ENCODE peak calls at places on chromosomes 6 and 20, in nine cellular contexts. I is GM23338, T is H9, P is IMR-90, E is left lung, K is prostate gland, Q is GM20000, Z is AG09319, B is heart right ventricle. Y is an unnamed sample.

GRCh38 chr6:2054516-2055067 is 190.8 kb downstream of the GMDS start:
- DNase-seq in B (no peak), K (no peak), T (no peak), Q (no peak), E (no peak), I (no peak), P (no peak), Z (no peak), Y (no peak)

GRCh38 chr6:23526519-23526918 is 599.5 kb upstream of the NRSN1 start:
- DNase-seq in Q (no peak), T (no peak), P (peak), Z (no peak), E (no peak), K (no peak), I (no peak), B (no peak), Y (no peak)

GRCh38 chr6:36133148-36133547 is 2.8 kb downstream of the MAPK13 start:
- DNase-seq in K (no peak), T (no peak), I (no peak), B (no peak), E (no peak), P (no peak), Z (no peak), Q (no peak), Y (no peak)

GRCh38 chr20:18314786-18315406 is 26.6 kb downstream of the ZNF133 start:
- DNase-seq in T (no peak), K (no peak), E (no peak), I (no peak), B (no peak), Q (no peak), Z (peak), P (peak), Y (peak)

GRCh38 chr20:51750037-51750769 is 18.0 kb downstream of the ATP9A start:
- DNase-seq in E (peak), P (peak), K (peak), B (peak), I (no peak), Q (no peak), T (no peak), Z (peak), Y (peak)

GRCh38 chr6:100701728-100702127 is 179.4 kb downstream of the ASCC3 start:
- DNase-seq in T (no peak), E (no peak), Q (no peak), Z (no peak), P (no peak), B (no peak), I (no peak), K (no peak), Y (no peak)

GRCh38 chr20:16740365-16741072 is 7.6 kb upstream of the OTOR start:
- DNase-seq in K (peak), T (no peak), E (no peak), I (no peak), P (no peak), Q (no peak), Z (no peak), B (no peak), Y (no peak)

GRCh38 chr6:4613795-4614194 is 162.4 kb upstream of the CDYL start:
- DNase-seq in Q (no peak), B (no peak), Z (no peak), P (no peak), T (no peak), E (no peak), K (no peak), I (no peak), Y (no peak)

GRCh38 chr6:16731503-16732018 is 29.7 kb downstream of the ATXN1 start:
- DNase-seq in T (no peak), I (no peak), E (no peak), Z (no peak), Q (peak), K (no peak), B (no peak), P (no peak), Y (no peak)

GRCh38 chr6:16286151-16286522 is 47.8 kb downstream of the GMPR start:
- DNase-seq in Q (peak), Z (no peak), E (no peak), P (peak), B (peak), I (peak), T (peak), K (no peak), Y (peak)

GRCh38 chr6:43727634-43728033 is 40.0 kb upstream of the MRPS18A start:
- DNase-seq in T (no peak), Q (no peak), E (no peak), B (no peak), I (no peak), P (no peak), K (no peak), Z (no peak), Y (no peak)

DNA sequence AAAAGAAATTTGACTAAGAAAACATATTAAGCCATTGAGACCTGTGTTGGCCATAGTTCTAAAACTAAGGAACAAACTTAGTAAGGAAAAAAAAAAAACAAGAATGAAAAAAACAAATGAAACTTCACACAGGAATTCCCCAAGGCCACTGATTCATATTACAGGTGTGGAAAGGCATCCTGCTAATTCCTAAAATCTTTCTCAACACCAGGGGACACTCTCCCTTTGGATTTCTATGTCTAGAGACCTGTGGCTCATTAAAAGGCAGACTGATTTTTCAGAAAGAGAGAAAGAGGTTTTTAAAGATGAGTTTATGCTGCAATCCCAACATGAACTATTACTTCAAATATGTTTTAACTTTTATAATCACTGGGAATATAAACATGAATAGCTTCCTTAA is at the start of gene OR12D1:
- DNase-seq in E (no peak), P (no peak), K (no peak), Z (no peak), T (no peak), I (peak), B (no peak), Q (no peak), Y (peak)
- TF ChIP-seq CTCF in E (no peak), P (no peak), K (no peak), Z (no peak), T (peak), I (peak), B (no peak), Q (no peak), Y (peak)

DNA sequence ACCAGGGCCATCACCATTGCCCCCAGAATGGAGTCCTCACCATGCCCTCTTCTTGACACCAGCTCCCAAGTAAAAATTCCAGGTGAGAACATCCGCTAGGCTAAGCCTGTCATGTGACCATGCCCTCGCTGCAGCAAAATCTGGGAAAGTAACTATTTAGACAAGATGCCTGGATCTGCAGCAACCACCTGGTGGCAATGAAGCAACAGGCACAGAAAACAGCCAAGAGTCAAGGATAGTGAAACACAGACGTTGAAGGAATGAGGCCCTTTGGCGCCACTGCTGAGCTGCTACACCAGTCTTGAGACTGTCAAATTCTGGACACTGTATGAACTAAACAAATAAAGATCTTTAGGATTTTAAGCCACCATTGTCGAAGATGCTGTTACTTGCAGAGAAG is 30.1 kb upstream of the TGM6 start:
- DNase-seq in B (no peak), I (no peak), Q (no peak), Z (no peak), T (no peak), K (no peak), E (no peak), P (no peak), Y (no peak)
- TF ChIP-seq CTCF in B (no peak), I (no peak), Q (no peak), Z (no peak), T (peak), K (no peak), E (no peak), P (no peak), Y (no peak)

GRCh38 chr6:52087498-52087999 is at the start of gene PKHD1:
- DNase-seq in I (peak), Q (peak), Z (no peak), T (no peak), P (peak), B (no peak), E (no peak), K (no peak), Y (peak)
- TF ChIP-seq CTCF in I (peak), Q (no peak), Z (peak), T (peak), P (peak), B (peak), E (no peak), K (no peak), Y (no peak)

GRCh38 chr20:63496404-63497120 is 2.3 kb downstream of the EEF1A2 start:
- DNase-seq in Z (no peak), Q (no peak), P (no peak), K (no peak), I (no peak), B (no peak), E (peak), T (peak), Y (no peak)
- TF ChIP-seq CTCF in Z (no peak), Q (no peak), P (no peak), K (no peak), I (peak), B (no peak), E (no peak), T (no peak), Y (no peak)

DNA sequence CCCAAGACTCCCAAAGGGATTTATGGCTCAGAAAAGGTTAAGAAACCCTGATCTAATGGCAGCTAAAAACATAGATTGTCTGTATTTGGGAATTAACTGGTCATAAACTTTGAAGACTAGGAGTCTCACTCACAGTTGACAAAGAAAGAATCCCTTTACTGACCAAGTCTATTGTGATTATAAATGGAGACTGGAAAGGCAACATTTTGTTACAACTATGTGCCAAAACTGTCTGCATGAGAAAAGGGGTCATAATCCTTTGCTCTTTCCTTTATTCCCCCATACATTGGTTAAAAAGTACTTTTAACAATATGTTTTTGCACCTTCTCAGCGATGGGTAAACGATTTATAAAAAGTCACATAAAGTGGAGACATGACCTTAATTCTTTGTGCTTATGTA is 206.9 kb upstream of the MAP3K7 start:
- DNase-seq in Z (no peak), B (no peak), T (no peak), E (no peak), P (no peak), I (no peak), K (no peak), Q (no peak), Y (no peak)
- TF ChIP-seq CTCF in Z (no peak), B (no peak), T (no peak), E (no peak), P (no peak), I (no peak), K (no peak), Q (no peak), Y (no peak)

DNA sequence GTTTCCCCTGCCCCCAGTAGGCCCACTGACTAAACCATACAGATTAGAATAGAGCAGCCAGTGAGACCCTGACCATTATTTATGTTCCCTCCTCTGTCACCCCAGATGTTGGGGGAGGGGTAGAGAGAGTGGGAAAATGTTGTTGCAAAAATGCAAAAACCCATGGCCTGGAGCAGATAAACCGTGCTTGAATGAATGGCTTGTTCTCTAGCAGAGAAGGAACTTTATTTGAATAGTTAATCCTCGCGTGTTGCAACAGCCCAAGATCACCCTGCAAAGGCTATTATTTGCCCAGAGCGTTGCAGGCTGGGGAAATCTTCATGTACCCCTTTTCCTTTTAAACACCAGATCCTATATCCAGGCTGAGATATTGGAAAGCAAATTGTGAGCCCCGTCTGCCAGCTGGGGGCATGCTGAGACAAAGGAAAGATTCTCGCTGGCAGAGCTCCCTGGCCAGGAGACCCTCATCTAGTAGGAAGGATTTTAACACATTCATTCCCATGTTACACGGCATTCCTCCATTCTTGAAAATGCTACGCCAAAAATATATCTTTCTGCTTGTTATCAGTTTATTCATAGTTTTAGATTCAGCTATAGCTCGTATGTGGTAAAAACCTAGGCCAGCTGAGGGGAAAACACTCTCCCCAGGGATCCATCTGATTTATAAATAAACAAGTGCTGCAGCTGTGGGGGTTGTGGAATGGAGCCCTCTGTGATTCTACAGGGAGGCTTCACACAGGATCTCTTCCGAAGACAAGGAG is 53.0 kb downstream of the LINC00237 start:
- DNase-seq in Z (no peak), E (no peak), T (no peak), Q (no peak), P (no peak), I (peak), K (no peak), B (no peak), Y (no peak)
- TF ChIP-seq CTCF in Z (no peak), E (no peak), T (peak), Q (no peak), P (no peak), I (peak), K (no peak), B (no peak), Y (no peak)

GRCh38 chr20:6595704-6596103 is 171.8 kb upstream of the BMP2 start:
- DNase-seq in Z (no peak), K (no peak), P (peak), Q (no peak), T (no peak), B (no peak), I (no peak), E (no peak), Y (no peak)
- TF ChIP-seq CTCF in Z (no peak), K (no peak), P (no peak), Q (no peak), T (no peak), B (no peak), I (no peak), E (no peak), Y (no peak)

Y was measured in MCF 10A.